ENCODE peak calls at places on chromosomes 2 and 18, in six cellular contexts. H, C, R, B, I and O are unnamed samples.

GRCh38 chr2:133303150-133303549 is 265.1 kb downstream of the NCKAP5 start:
- DNase-seq in H (peak; percentile 90), C (no peak), R (no peak), B (peak; percentile 29), I (no peak), O (no peak)

GRCh38 chr2:230738924-230739323 is 26.3 kb downstream of the CAB39 start:
- DNase-seq in H (no peak), C (no peak), R (no peak), B (no peak), I (no peak), O (no peak)

GRCh38 chr2:38376346-38376682 is 759 bp downstream of the ATL2 start:
- DNase-seq in H (peak; percentile 70), C (peak; percentile 26), R (peak; percentile 45), B (peak; percentile 86), I (peak; percentile 79), O (peak; percentile 63)

GRCh38 chr2:191020742-191021381 is 6.9 kb upstream of the STAT1 start:
- DNase-seq in H (peak; percentile 93), C (no peak), R (no peak), B (peak; percentile 96), I (no peak), O (peak; percentile 73)

GRCh38 chr2:30969006-30969405 is 161.8 kb upstream of the CAPN13 start:
- DNase-seq in H (no peak), C (no peak), R (no peak), B (no peak), I (no peak), O (no peak)

GRCh38 chr2:217979151-217979811 is 23.5 kb downstream of the TNS1 start:
- DNase-seq in H (peak; percentile 77), C (no peak), R (no peak), B (peak; percentile 62), I (no peak), O (no peak)

GRCh38 chr2:197279997-197280756 is 30.4 kb downstream of the ANKRD44 start:
- DNase-seq in H (peak; percentile 39), C (no peak), R (no peak), B (no peak), I (no peak), O (no peak)

GRCh38 chr2:37449686-37450392 is 105.4 kb downstream of the QPCT start:
- DNase-seq in H (peak; percentile 54), C (no peak), R (no peak), B (peak; percentile 36), I (no peak), O (no peak)

GRCh38 chr2:189163889-189164288 is 15.7 kb downstream of the COL5A2 start:
- DNase-seq in H (peak; percentile 85), C (no peak), R (no peak), B (peak; percentile 78), I (no peak), O (peak; percentile 78)

GRCh38 chr2:76641506-76641905 is 880.7 kb downstream of the LRRTM4 start:
- DNase-seq in H (no peak), C (no peak), R (no peak), B (no peak), I (no peak), O (no peak)

GRCh38 chr2:74902281-74902860 is 56.1 kb upstream of the POLE4 start:
- DNase-seq in H (no peak), C (no peak), R (no peak), B (no peak), I (no peak), O (no peak)

GRCh38 chr2:219612605-219613286 is 14.7 kb upstream of the SLC4A3 start:
- DNase-seq in H (no peak), C (no peak), R (no peak), B (no peak), I (no peak), O (no peak)

GRCh38 chr2:194619368-194619767 is 1037.7 kb upstream of the SLC39A10 start:
- DNase-seq in H (no peak), C (no peak), R (no peak), B (no peak), I (no peak), O (no peak)

GRCh38 chr2:16817305-16818202 is 151.9 kb upstream of the CYRIA start:
- DNase-seq in H (no peak), C (no peak), R (no peak), B (no peak), I (no peak), O (no peak)
- H2BK120ac ChIP-seq in H (no peak overlapping the region), C (no peak overlapping the region), R (no peak overlapping the region), B (no peak overlapping the region), I (no peak overlapping the region), O (no peak overlapping the region)

GRCh38 chr18:22921762-22922161 is 11.4 kb upstream of the RBBP8 start:
- DNase-seq in H (no peak), C (no peak), R (no peak), B (no peak), I (no peak), O (no peak)

GRCh38 chr18:22930089-22930713 is 2.9 kb upstream of the RBBP8 start:
- DNase-seq in H (peak; percentile 70), C (peak; percentile 54), R (peak; percentile 77), B (peak; percentile 73), I (peak; percentile 90), O (peak; percentile 74)

GRCh38 chr18:22924589-22924988 is 8.5 kb upstream of the RBBP8 start:
- DNase-seq in H (no peak), C (no peak), R (no peak), B (no peak), I (no peak), O (no peak)

GRCh38 chr18:22926454-22926853 is 6.7 kb upstream of the RBBP8 start:
- DNase-seq in H (no peak), C (no peak), R (no peak), B (no peak), I (no peak), O (no peak)
- H2AFZ ChIP-seq in H (no peak overlapping the region), C (no peak overlapping the region), R (no peak overlapping the region), B (no peak overlapping the region), I (no peak overlapping the region), O (no peak overlapping the region)

DNA sequence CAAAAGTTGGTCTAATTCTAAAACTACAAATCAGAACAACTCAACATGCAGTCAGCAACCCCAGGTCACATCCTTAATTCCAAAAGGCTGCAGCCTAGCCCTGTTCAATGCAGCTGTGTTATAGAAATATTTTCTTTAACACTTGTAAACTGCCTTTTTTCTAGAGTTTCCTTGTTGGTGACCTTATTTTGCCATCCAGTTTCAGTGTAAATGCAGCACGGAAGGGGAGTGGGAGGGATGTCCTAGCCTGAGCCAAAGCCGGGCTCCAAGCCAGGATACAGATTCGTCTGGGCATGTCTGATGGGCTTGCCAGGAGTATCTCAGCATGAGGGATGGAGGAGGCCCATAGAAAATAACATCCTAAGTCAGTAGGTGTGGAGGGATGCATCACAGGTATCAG is 17.7 kb upstream of the SP3 start:
- DNase-seq in H (peak; percentile 56), C (no peak), R (no peak), B (no peak), I (no peak), O (no peak)
- H2BK120ac ChIP-seq in H (peak overlapping the region; percentile 76), C (no peak overlapping the region), R (peak overlapping the region; percentile 77), B (no peak overlapping the region), I (no peak overlapping the region), O (peak overlapping the region; percentile 23)

GRCh38 chr18:63421514-63421913 is 762 bp downstream of the VPS4B start:
- DNase-seq in H (no peak), C (no peak), R (no peak), B (peak; percentile 37), I (no peak), O (peak; percentile 35)
- H2AFZ ChIP-seq in H (peak overlapping the region; percentile 66), C (peak overlapping the region; percentile 94), R (no peak overlapping the region), B (no peak overlapping the region), I (no peak overlapping the region), O (no peak overlapping the region)

DNA sequence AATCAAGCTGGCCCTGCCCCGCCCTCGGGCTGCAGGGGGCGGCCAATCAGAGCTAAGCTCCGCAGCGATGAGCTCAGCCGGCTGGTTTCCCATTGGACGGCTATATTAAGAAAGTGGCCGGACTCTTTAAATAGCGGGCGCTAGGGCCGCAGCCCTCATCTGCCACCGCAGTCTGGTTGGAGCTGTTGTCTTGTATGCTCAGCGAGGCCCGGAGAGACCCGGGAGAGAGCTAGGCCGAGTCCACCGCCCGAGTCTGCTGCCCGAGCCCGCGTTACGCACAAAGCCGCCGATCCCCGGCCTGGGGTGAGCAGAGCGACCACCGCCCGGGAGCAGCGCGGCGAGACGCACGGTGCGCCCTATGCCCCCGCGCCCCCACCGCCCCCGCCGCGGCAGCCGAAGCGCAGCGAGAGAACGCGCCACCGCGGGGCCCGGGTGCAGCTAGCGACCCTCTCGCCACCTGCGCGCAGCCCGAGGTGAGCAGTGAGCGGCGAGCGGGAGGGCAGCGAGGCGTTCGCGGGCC is at the start of gene RHOB:
- DNase-seq in H (peak; percentile 98), C (peak; percentile 97), R (peak; percentile 97), B (peak; percentile 99), I (peak; percentile 94), O (peak; percentile 100)
- H2BK120ac ChIP-seq in H (peak within 1 kb of the TSS; percentile 78), C (peak within 1 kb of the TSS; percentile 81), R (no peak within 1 kb of the TSS), B (peak within 1 kb of the TSS; percentile 95), I (no peak within 1 kb of the TSS), O (peak within 1 kb of the TSS; percentile 85)

DNA sequence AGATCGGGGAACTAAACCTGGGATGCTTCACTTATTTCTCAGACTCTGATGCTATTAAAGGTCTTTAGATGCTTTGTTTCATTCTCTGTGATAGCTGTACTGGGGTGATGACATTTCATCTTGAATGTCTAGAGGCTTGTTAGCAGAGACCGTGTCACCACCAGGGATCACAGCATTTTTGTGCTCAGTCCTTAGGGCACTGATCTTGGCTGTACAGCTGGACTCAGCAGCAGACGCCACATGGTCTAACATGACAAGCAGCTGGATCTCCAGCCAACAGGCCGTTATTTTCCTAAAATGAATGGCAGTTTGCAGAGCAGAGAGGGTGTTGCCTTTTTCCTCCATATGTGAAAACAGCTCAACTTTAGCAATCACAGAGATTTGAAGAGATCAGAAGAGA is 491.9 kb downstream of the CDH2 start:
- DNase-seq in H (no peak), C (no peak), R (no peak), B (no peak), I (no peak), O (no peak)
- H2AFZ ChIP-seq in H (no peak overlapping the region), C (peak overlapping the region; percentile 14), R (no peak overlapping the region), B (no peak overlapping the region), I (no peak overlapping the region), O (no peak overlapping the region)

DNA sequence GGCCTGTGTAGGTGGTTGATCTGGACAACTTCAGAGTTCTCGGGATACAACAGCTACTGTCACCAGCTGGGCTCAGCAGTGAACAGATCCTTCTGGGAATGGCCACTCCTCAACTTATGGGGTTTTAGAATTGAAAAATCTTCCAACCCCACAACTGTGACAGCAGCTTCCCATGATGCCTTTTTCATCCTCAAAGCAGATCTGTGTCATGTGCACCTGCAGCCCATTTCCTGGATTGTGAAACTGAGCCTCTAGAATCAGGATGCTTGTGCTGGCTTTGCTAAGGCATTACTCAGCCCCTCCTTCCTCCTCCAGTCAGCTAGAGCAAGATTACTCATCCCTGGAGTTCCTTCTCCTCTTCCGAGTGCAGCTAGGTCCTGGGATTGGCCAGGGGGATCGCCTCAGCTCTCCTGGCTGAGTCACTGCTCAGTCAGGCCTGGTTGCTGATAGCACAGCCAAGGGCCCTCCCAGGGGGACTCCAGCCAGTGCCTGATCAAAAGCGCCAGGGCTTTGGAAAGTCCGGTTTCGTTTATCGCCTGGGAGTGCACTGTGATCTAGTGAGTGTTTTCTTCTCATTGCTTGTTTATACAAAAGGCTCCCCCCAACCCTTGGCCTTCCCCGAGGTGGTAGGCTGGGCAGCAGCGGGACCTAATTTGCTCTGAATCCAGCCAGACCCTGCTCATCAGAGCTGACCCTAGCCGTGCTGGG is 2.4 kb upstream of the LPIN1 start:
- DNase-seq in H (peak; percentile 100), C (peak; percentile 80), R (peak; percentile 96), B (peak; percentile 100), I (peak; percentile 64), O (peak; percentile 99)
- H2BK120ac ChIP-seq in H (peak overlapping the region; percentile 90), C (peak overlapping the region; percentile 62), R (no peak overlapping the region), B (peak overlapping the region; percentile 84), I (no peak overlapping the region), O (peak overlapping the region; percentile 67)

GRCh38 chr18:74540689-74541421 is 6.6 kb downstream of the CNDP1 start:
- DNase-seq in H (peak; percentile 28), C (no peak), R (no peak), B (peak; percentile 26), I (no peak), O (peak; percentile 8)
- H2AFZ ChIP-seq in H (peak overlapping the region; percentile 40), C (no peak overlapping the region), R (no peak overlapping the region), B (peak overlapping the region; percentile 39), I (no peak overlapping the region), O (no peak overlapping the region)